ENCODE peak calls at places on chromosome 1, in six cellular contexts. K, M, F, Y, B and I are unnamed samples.

GRCh38 chr1:974687-975328 is 7.1 kb downstream of the PERM1 start:
- DNase-seq in K (no peak), M (no peak), F (no peak), Y (no peak), B (no peak), I (no peak)

GRCh38 chr1:37323486-37324377 is 150.6 kb upstream of the ZC3H12A start:
- DNase-seq in K (no peak), M (peak), F (no peak), Y (peak), B (no peak), I (no peak)

GRCh38 chr1:42993631-42994121 is 35.0 kb upstream of the SLC2A1 start:
- DNase-seq in K (no peak), M (no peak), F (no peak), Y (no peak), B (no peak), I (no peak)

GRCh38 chr1:203548917-203549708 is 55.2 kb downstream of the OPTC start:
- DNase-seq in K (no peak), M (peak), F (no peak), Y (peak), B (no peak), I (peak)

GRCh38 chr1:162892916-162893714 is 32.1 kb upstream of the CCDC190 start:
- DNase-seq in K (no peak), M (peak), F (no peak), Y (no peak), B (no peak), I (no peak)

GRCh38 chr1:172745014-172745413 is 86.1 kb downstream of the FASLG start:
- DNase-seq in K (no peak), M (peak), F (no peak), Y (no peak), B (no peak), I (peak)

GRCh38 chr1:151820940-151821339 is 10.7 kb downstream of the RORC start:
- DNase-seq in K (no peak), M (no peak), F (no peak), Y (no peak), B (no peak), I (no peak)

GRCh38 chr1:185155600-185156320 is 993 bp downstream of the TRMT1L start:
- DNase-seq in K (no peak), M (peak), F (no peak), Y (no peak), B (no peak), I (peak)

GRCh38 chr1:53307037-53307436 is 20.8 kb downstream of the LRP8 start:
- DNase-seq in K (no peak), M (no peak), F (no peak), Y (no peak), B (no peak), I (no peak)

GRCh38 chr1:7225711-7226505 is 440.7 kb downstream of the CAMTA1 start:
- DNase-seq in K (no peak), M (no peak), F (no peak), Y (no peak), B (no peak), I (no peak)

GRCh38 chr1:25174730-25175612 is 57.3 kb downstream of the SYF2 start:
- DNase-seq in K (no peak), M (no peak), F (no peak), Y (no peak), B (no peak), I (no peak)

GRCh38 chr1:185670187-185670627 is 64.0 kb upstream of the HMCN1 start:
- DNase-seq in K (no peak), M (peak), F (peak), Y (no peak), B (peak), I (peak)

GRCh38 chr1:59477286-59477685 is 180.4 kb downstream of the FGGY start:
- DNase-seq in K (peak), M (no peak), F (no peak), Y (no peak), B (no peak), I (no peak)

GRCh38 chr1:202254454-202255252 is 61.1 kb downstream of the LGR6 start:
- DNase-seq in K (no peak), M (no peak), F (no peak), Y (no peak), B (no peak), I (no peak)

GRCh38 chr1:220123889-220124288 is 30.0 kb downstream of the IARS2 start:
- DNase-seq in K (no peak), M (peak), F (no peak), Y (peak), B (no peak), I (no peak)

GRCh38 chr1:201459775-201460174 is 9.2 kb downstream of the PHLDA3 start:
- DNase-seq in K (no peak), M (no peak), F (no peak), Y (no peak), B (no peak), I (no peak)

GRCh38 chr1:206502813-206503212 is 4.5 kb upstream of the RASSF5 start:
- DNase-seq in K (no peak), M (no peak), F (no peak), Y (no peak), B (no peak), I (no peak)

GRCh38 chr1:62689524-62689923 is 1.3 kb upstream of the DOCK7 start:
- DNase-seq in K (no peak), M (no peak), F (no peak), Y (no peak), B (no peak), I (peak)

GRCh38 chr1:212950243-212951057 is at the start of gene VASH2:
- DNase-seq in K (peak), M (peak), F (peak), Y (peak), B (no peak), I (peak)

GRCh38 chr1:5254131-5254725 is 599.8 kb downstream of the AJAP1 start:
- DNase-seq in K (no peak), M (no peak), F (no peak), Y (no peak), B (no peak), I (no peak)

GRCh38 chr1:109509176-109510134 is at the start of gene AMIGO1:
- DNase-seq in K (no peak), M (peak), F (peak), Y (no peak), B (peak), I (no peak)

GRCh38 chr1:94974824-94975223 is 47.9 kb upstream of the CNN3 start:
- DNase-seq in K (no peak), M (no peak), F (no peak), Y (no peak), B (no peak), I (no peak)

GRCh38 chr1:116506132-116507004 is 64.5 kb downstream of the CD58 start:
- DNase-seq in K (no peak), M (no peak), F (no peak), Y (no peak), B (no peak), I (no peak)

GRCh38 chr1:32263744-32264143 is 12.7 kb downstream of the LCK start:
- DNase-seq in K (no peak), M (no peak), F (no peak), Y (no peak), B (no peak), I (no peak)